ENCODE peak calls at places on chromosome 19, in eight cellular contexts. I is NCI-H2081; O is activated CD4-positive, alpha-beta T cell treated with anti-CD3 and anti-CD28 coated beads, Interleukin-2, amount 50 U/mL, for 1 hour; D is HTR-8/SVneo; J is activated CD4-positive, CD25-positive, alpha-beta regulatory T cell; W is H7; Q is GM10248; E is GM19239. L is an unnamed sample.
A peak's percentile ranks its signal among the peaks of the same experiment; 100 is the strongest.

GRCh38 chr19:6481541-6482342 is at the start of gene DENND1C:
- DNase-seq in I (no peak), O (peak; percentile 56), D (no peak), J (no peak), W (peak; percentile 81), Q (peak; percentile 80), E (no peak), L (no peak)

GRCh38 chr19:42683917-42684513 is 56.3 kb downstream of the PSG3 start:
- DNase-seq in I (no peak), O (no peak), D (no peak), J (no peak), W (peak; percentile 32), Q (peak; percentile 16), E (no peak), L (peak; percentile 18)

GRCh38 chr19:34274827-34275625 is 20.7 kb downstream of the GARRE1 start:
- DNase-seq in I (no peak), O (no peak), D (peak; percentile 70), J (no peak), W (no peak), Q (no peak), E (no peak), L (no peak)

GRCh38 chr19:10235003-10235402 is 3.9 kb upstream of the S1PR2 start:
- DNase-seq in I (no peak), O (no peak), D (no peak), J (no peak), W (no peak), Q (no peak), E (no peak), L (no peak)

GRCh38 chr19:39131255-39131755 is 5.7 kb downstream of the PAK4 start:
- DNase-seq in I (no peak), O (no peak), D (no peak), J (no peak), W (peak; percentile 66), Q (no peak), E (no peak), L (no peak)

GRCh38 chr19:31694761-31695160 is 345.5 kb upstream of the TSHZ3 start:
- DNase-seq in I (no peak), O (no peak), D (no peak), J (no peak), W (no peak), Q (no peak), E (no peak), L (no peak)

GRCh38 chr19:13681509-13681908 is 82.8 kb upstream of the MRI1 start:
- DNase-seq in I (no peak), O (no peak), D (no peak), J (no peak), W (no peak), Q (no peak), E (no peak), L (no peak)

GRCh38 chr19:2768365-2769132 is 14.5 kb downstream of the SGTA start:
- DNase-seq in I (no peak), O (no peak), D (no peak), J (no peak), W (peak; percentile 53), Q (no peak), E (no peak), L (no peak)

GRCh38 chr19:42368765-42369164 is 21.3 kb downstream of the CNFN start:
- DNase-seq in I (no peak), O (no peak), D (no peak), J (no peak), W (no peak), Q (no peak), E (no peak), L (no peak)

GRCh38 chr19:4009990-4010807 is 2.7 kb downstream of the PIAS4 start:
- DNase-seq in I (no peak), O (no peak), D (no peak), J (no peak), W (peak; percentile 43), Q (no peak), E (no peak), L (no peak)

GRCh38 chr19:44974809-44975347 is 19.7 kb downstream of the CLPTM1 start:
- DNase-seq in I (no peak), O (no peak), D (no peak), J (no peak), W (no peak), Q (no peak), E (no peak), L (no peak)

GRCh38 chr19:54266133-54266532 is 9.1 kb upstream of the LILRB5 start:
- DNase-seq in I (peak; percentile 44), O (peak; percentile 62), D (peak; percentile 67), J (peak; percentile 25), W (peak; percentile 88), Q (peak; percentile 70), E (peak; percentile 36), L (peak; percentile 52)

GRCh38 chr19:8494158-8494557 is 8.3 kb downstream of the PRAM1 start:
- DNase-seq in I (no peak), O (no peak), D (no peak), J (no peak), W (peak; percentile 70), Q (no peak), E (no peak), L (no peak)

GRCh38 chr19:15330801-15331418 is 1.4 kb downstream of the BRD4 start:
- DNase-seq in I (no peak), O (no peak), D (peak; percentile 82), J (no peak), W (no peak), Q (no peak), E (no peak), L (peak; percentile 63)

GRCh38 chr19:3225677-3226093 is 1.2 kb downstream of the CELF5 start:
- DNase-seq in I (no peak), O (no peak), D (no peak), J (no peak), W (no peak), Q (no peak), E (no peak), L (no peak)

GRCh38 chr19:49940482-49940791 is 11.1 kb upstream of the NUP62 start:
- DNase-seq in I (no peak), O (no peak), D (no peak), J (no peak), W (no peak), Q (no peak), E (no peak), L (no peak)

L was measured in erythroblast.